ENCODE peak calls at places on chromosomes 16 and 17, in nine cellular contexts. One of them, this sample, is unnamed.

GRCh38 chr17:81701288-81702071 is 1.7 kb upstream of the MRPL12 start:
- DNase-seq in IMR-90: no peak
- DNase-seq in H9: no peak
- DNase-seq in mesenchymal stem cell: peak; percentile 29
- DNase-seq in PC-3: peak; percentile 25
- DNase-seq in endodermal cell: no peak
- DNase-seq in fibroblast of lung: no peak
- DNase-seq in mesendoderm: no peak
- DNase-seq in neural progenitor cell: no peak
- DNase-seq in this sample: no peak

GRCh38 chr17:5198472-5198871 is 6.8 kb upstream of the ZNF594 start:
- DNase-seq in mesendoderm: no peak
- DNase-seq in PC-3: no peak
- DNase-seq in endodermal cell: no peak
- DNase-seq in fibroblast of lung: no peak
- DNase-seq in mesenchymal stem cell: no peak
- DNase-seq in H9: no peak
- DNase-seq in IMR-90: no peak
- DNase-seq in neural progenitor cell: no peak
- DNase-seq in this sample: no peak

GRCh38 chr17:81722184-81723120 is 10.4 kb downstream of the SLC25A10 start:
- DNase-seq in PC-3: peak; percentile 92
- DNase-seq in endodermal cell: peak; percentile 53
- DNase-seq in mesendoderm: no peak
- DNase-seq in neural progenitor cell: no peak
- DNase-seq in fibroblast of lung: no peak
- DNase-seq in H9: no peak
- DNase-seq in IMR-90: no peak
- DNase-seq in mesenchymal stem cell: no peak
- DNase-seq in this sample: no peak

GRCh38 chr16:86299882-86300490 is 210.3 kb upstream of the FOXF1 start:
- DNase-seq in IMR-90: no peak
- DNase-seq in H9: no peak
- DNase-seq in PC-3: no peak
- DNase-seq in mesenchymal stem cell: peak; percentile 43
- DNase-seq in mesendoderm: no peak
- DNase-seq in fibroblast of lung: no peak
- DNase-seq in endodermal cell: no peak
- DNase-seq in neural progenitor cell: peak; percentile 12
- DNase-seq in this sample: no peak

GRCh38 chr17:61593404-61593803 is 2.4 kb upstream of the NACA2 start:
- DNase-seq in PC-3: no peak
- DNase-seq in fibroblast of lung: no peak
- DNase-seq in mesendoderm: no peak
- DNase-seq in mesenchymal stem cell: no peak
- DNase-seq in IMR-90: no peak
- DNase-seq in neural progenitor cell: no peak
- DNase-seq in endodermal cell: no peak
- DNase-seq in H9: no peak
- DNase-seq in this sample: no peak

GRCh38 chr16:58331024-58331707 is 36.3 kb upstream of the PRSS54 start:
- DNase-seq in H9: peak; percentile 83
- DNase-seq in mesenchymal stem cell: no peak
- DNase-seq in IMR-90: no peak
- DNase-seq in fibroblast of lung: peak; percentile 8
- DNase-seq in PC-3: no peak
- DNase-seq in mesendoderm: peak; percentile 67
- DNase-seq in neural progenitor cell: peak; percentile 74
- DNase-seq in endodermal cell: peak; percentile 91
- DNase-seq in this sample: no peak

GRCh38 chr16:24677388-24677787 is 52.1 kb upstream of the TNRC6A start:
- DNase-seq in IMR-90: no peak
- DNase-seq in PC-3: no peak
- DNase-seq in H9: no peak
- DNase-seq in mesenchymal stem cell: no peak
- DNase-seq in endodermal cell: no peak
- DNase-seq in neural progenitor cell: no peak
- DNase-seq in fibroblast of lung: no peak
- DNase-seq in mesendoderm: no peak
- DNase-seq in this sample: no peak

GRCh38 chr16:84323626-84324025 is 28.9 kb downstream of the WFDC1 start:
- DNase-seq in mesendoderm: no peak
- DNase-seq in fibroblast of lung: no peak
- DNase-seq in H9: no peak
- DNase-seq in mesenchymal stem cell: no peak
- DNase-seq in endodermal cell: no peak
- DNase-seq in PC-3: no peak
- DNase-seq in neural progenitor cell: no peak
- DNase-seq in IMR-90: no peak
- DNase-seq in this sample: no peak

GRCh38 chr17:76179496-76180467 is 38.7 kb upstream of the FOXJ1 start:
- DNase-seq in H9: no peak
- DNase-seq in endodermal cell: no peak
- DNase-seq in IMR-90: peak; percentile 50
- DNase-seq in PC-3: peak; percentile 47
- DNase-seq in mesenchymal stem cell: peak; percentile 37
- DNase-seq in fibroblast of lung: no peak
- DNase-seq in mesendoderm: peak; percentile 21
- DNase-seq in neural progenitor cell: no peak
- DNase-seq in this sample: peak; percentile 77

GRCh38 chr16:14180431-14181059 is 109.4 kb downstream of the MRTFB start:
- DNase-seq in H9: peak; percentile 49
- DNase-seq in mesenchymal stem cell: peak; percentile 66
- DNase-seq in endodermal cell: peak; percentile 57
- DNase-seq in fibroblast of lung: no peak
- DNase-seq in mesendoderm: peak; percentile 53
- DNase-seq in neural progenitor cell: peak; percentile 44
- DNase-seq in IMR-90: no peak
- DNase-seq in PC-3: no peak
- DNase-seq in this sample: no peak

GRCh38 chr16:11205754-11206459 is 50.1 kb downstream of the SOCS1 start:
- DNase-seq in fibroblast of lung: peak; percentile 19
- DNase-seq in neural progenitor cell: no peak
- DNase-seq in endodermal cell: no peak
- DNase-seq in mesendoderm: peak; percentile 66
- DNase-seq in IMR-90: peak; percentile 42
- DNase-seq in PC-3: no peak
- DNase-seq in mesenchymal stem cell: peak; percentile 68
- DNase-seq in H9: no peak
- DNase-seq in this sample: no peak

GRCh38 chr17:7046127-7046724 is 2.3 kb upstream of the SLC16A11 start:
- DNase-seq in IMR-90: no peak
- DNase-seq in mesendoderm: peak; percentile 78
- DNase-seq in neural progenitor cell: peak; percentile 54
- DNase-seq in H9: peak; percentile 81
- DNase-seq in PC-3: peak; percentile 86
- DNase-seq in mesenchymal stem cell: peak; percentile 63
- DNase-seq in fibroblast of lung: no peak
- DNase-seq in endodermal cell: peak; percentile 93
- DNase-seq in this sample: no peak

GRCh38 chr17:45087496-45087975 is 26.4 kb downstream of the NMT1 start:
- DNase-seq in neural progenitor cell: no peak
- DNase-seq in fibroblast of lung: peak; percentile 59
- DNase-seq in IMR-90: peak; percentile 62
- DNase-seq in mesendoderm: no peak
- DNase-seq in H9: no peak
- DNase-seq in PC-3: no peak
- DNase-seq in endodermal cell: no peak
- DNase-seq in mesenchymal stem cell: no peak
- DNase-seq in this sample: no peak

GRCh38 chr17:45086865-45087495 is 25.9 kb downstream of the NMT1 start:
- DNase-seq in endodermal cell: no peak
- DNase-seq in PC-3: no peak
- DNase-seq in IMR-90: no peak
- DNase-seq in fibroblast of lung: no peak
- DNase-seq in mesenchymal stem cell: no peak
- DNase-seq in mesendoderm: no peak
- DNase-seq in H9: no peak
- DNase-seq in neural progenitor cell: no peak
- DNase-seq in this sample: no peak

GRCh38 chr17:45088741-45089140 is 27.6 kb downstream of the NMT1 start:
- DNase-seq in IMR-90: no peak
- DNase-seq in PC-3: no peak
- DNase-seq in fibroblast of lung: no peak
- DNase-seq in endodermal cell: no peak
- DNase-seq in mesendoderm: no peak
- DNase-seq in H9: no peak
- DNase-seq in mesenchymal stem cell: no peak
- DNase-seq in neural progenitor cell: no peak
- DNase-seq in this sample: no peak

GRCh38 chr17:45086346-45086745 is 25.2 kb downstream of the NMT1 start:
- DNase-seq in H9: no peak
- DNase-seq in endodermal cell: no peak
- DNase-seq in fibroblast of lung: no peak
- DNase-seq in PC-3: no peak
- DNase-seq in mesendoderm: no peak
- DNase-seq in IMR-90: no peak
- DNase-seq in neural progenitor cell: no peak
- DNase-seq in mesenchymal stem cell: no peak
- DNase-seq in this sample: no peak

GRCh38 chr17:45087978-45088377 is 26.9 kb downstream of the NMT1 start:
- DNase-seq in IMR-90: no peak
- DNase-seq in neural progenitor cell: no peak
- DNase-seq in fibroblast of lung: no peak
- DNase-seq in mesenchymal stem cell: no peak
- DNase-seq in endodermal cell: no peak
- DNase-seq in PC-3: no peak
- DNase-seq in H9: no peak
- DNase-seq in mesendoderm: no peak
- DNase-seq in this sample: no peak
- H3K9ac ChIP-seq in IMR-90: no peak overlapping the region
- H3K9ac ChIP-seq in neural progenitor cell: no peak overlapping the region
- H3K9ac ChIP-seq in fibroblast of lung: no peak overlapping the region
- H3K9ac ChIP-seq in mesenchymal stem cell: peak overlapping the region; percentile 53
- H3K9ac ChIP-seq in endodermal cell: no peak overlapping the region
- H3K9ac ChIP-seq in PC-3: no peak overlapping the region
- H3K9ac ChIP-seq in H9: no peak overlapping the region
- H3K9ac ChIP-seq in mesendoderm: no peak overlapping the region
- H3K9ac ChIP-seq in this sample: no peak overlapping the region

GRCh38 chr17:48612456-48612853 is 1.6 kb upstream of the HOXB7 start:
- DNase-seq in neural progenitor cell: no peak
- DNase-seq in mesenchymal stem cell: peak; percentile 74
- DNase-seq in fibroblast of lung: no peak
- DNase-seq in H9: no peak
- DNase-seq in IMR-90: peak; percentile 54
- DNase-seq in PC-3: no peak
- DNase-seq in endodermal cell: no peak
- DNase-seq in mesendoderm: no peak
- DNase-seq in this sample: no peak
- H3K9ac ChIP-seq in neural progenitor cell: no peak overlapping the region
- H3K9ac ChIP-seq in mesenchymal stem cell: peak overlapping the region; percentile 98
- H3K9ac ChIP-seq in fibroblast of lung: no peak overlapping the region
- H3K9ac ChIP-seq in H9: no peak overlapping the region
- H3K9ac ChIP-seq in IMR-90: peak overlapping the region; percentile 96
- H3K9ac ChIP-seq in PC-3: no peak overlapping the region
- H3K9ac ChIP-seq in endodermal cell: no peak overlapping the region
- H3K9ac ChIP-seq in mesendoderm: no peak overlapping the region
- H3K9ac ChIP-seq in this sample: no peak overlapping the region

GRCh38 chr17:68197997-68198930 is 49.6 kb upstream of the AMZ2 start:
- DNase-seq in endodermal cell: peak; percentile 86
- DNase-seq in neural progenitor cell: peak; percentile 16
- DNase-seq in mesendoderm: peak; percentile 47
- DNase-seq in IMR-90: no peak
- DNase-seq in H9: peak; percentile 74
- DNase-seq in PC-3: peak; percentile 79
- DNase-seq in mesenchymal stem cell: no peak
- DNase-seq in fibroblast of lung: no peak
- DNase-seq in this sample: no peak

GRCh38 chr17:68198931-68199836 is 48.7 kb upstream of the AMZ2 start:
- DNase-seq in PC-3: peak; percentile 19
- DNase-seq in endodermal cell: peak; percentile 85
- DNase-seq in mesenchymal stem cell: no peak
- DNase-seq in H9: peak; percentile 74
- DNase-seq in fibroblast of lung: no peak
- DNase-seq in IMR-90: no peak
- DNase-seq in neural progenitor cell: peak; percentile 53
- DNase-seq in mesendoderm: peak; percentile 42
- DNase-seq in this sample: no peak

GRCh38 chr17:68200689-68201424 is 47.0 kb upstream of the AMZ2 start:
- DNase-seq in neural progenitor cell: peak; percentile 91
- DNase-seq in IMR-90: peak; percentile 62
- DNase-seq in mesenchymal stem cell: peak; percentile 71
- DNase-seq in H9: peak; percentile 97
- DNase-seq in mesendoderm: peak; percentile 87
- DNase-seq in fibroblast of lung: peak; percentile 57
- DNase-seq in endodermal cell: peak; percentile 99
- DNase-seq in PC-3: peak; percentile 83
- DNase-seq in this sample: peak; percentile 83

GRCh38 chr17:68201425-68201785 is 46.4 kb upstream of the AMZ2 start:
- DNase-seq in H9: no peak
- DNase-seq in IMR-90: no peak
- DNase-seq in PC-3: no peak
- DNase-seq in endodermal cell: no peak
- DNase-seq in neural progenitor cell: no peak
- DNase-seq in fibroblast of lung: no peak
- DNase-seq in mesenchymal stem cell: no peak
- DNase-seq in mesendoderm: no peak
- DNase-seq in this sample: no peak

DNA sequence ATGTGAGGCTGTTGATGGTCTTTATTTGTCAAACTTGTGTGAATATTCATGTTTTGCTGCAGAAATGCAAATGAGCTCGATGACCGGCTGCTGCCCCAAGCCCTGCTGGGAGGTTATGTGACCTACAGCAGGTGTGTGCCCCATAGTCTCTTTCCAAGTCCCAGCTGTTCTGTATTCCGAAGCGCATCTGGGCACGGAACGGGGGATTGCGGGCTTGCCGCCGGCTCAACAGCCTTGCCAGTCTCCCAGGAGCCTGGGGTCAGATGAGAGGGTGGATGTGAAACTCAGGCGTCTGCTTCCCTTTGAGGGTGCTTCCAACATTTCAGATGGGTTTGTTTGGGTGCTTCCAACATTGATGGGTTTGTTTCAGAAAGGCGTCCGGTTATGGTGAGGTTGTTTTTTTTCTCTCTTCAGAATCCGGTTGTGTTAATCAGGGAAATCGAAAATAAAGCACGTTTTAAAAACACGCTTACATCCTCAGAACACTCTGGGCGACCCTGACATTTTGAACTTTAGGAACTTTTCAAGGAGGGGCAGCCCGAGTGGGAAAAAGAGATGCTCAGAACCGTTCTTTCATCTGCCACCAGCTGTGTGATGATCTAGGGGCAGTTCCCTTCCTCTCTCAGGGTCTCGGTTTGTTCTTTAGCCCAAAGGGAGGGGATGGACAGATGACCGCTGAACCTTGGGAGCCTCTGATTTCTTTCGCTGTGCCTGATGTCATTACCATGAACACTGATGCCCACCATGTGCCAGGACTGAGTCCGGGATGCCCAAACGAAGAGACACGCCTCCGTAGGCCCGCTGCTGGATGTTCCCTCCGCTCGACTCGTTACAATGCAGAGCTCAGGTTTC is 47.8 kb upstream of the AMZ2 start:
- DNase-seq in endodermal cell: no peak
- DNase-seq in mesendoderm: peak; percentile 3
- DNase-seq in IMR-90: no peak
- DNase-seq in PC-3: no peak
- DNase-seq in mesenchymal stem cell: peak; percentile 33
- DNase-seq in neural progenitor cell: peak; percentile 21
- DNase-seq in H9: no peak
- DNase-seq in fibroblast of lung: no peak
- DNase-seq in this sample: no peak
- H3K9ac ChIP-seq in endodermal cell: no peak overlapping the region
- H3K9ac ChIP-seq in mesendoderm: no peak overlapping the region
- H3K9ac ChIP-seq in IMR-90: no peak overlapping the region
- H3K9ac ChIP-seq in PC-3: no peak overlapping the region
- H3K9ac ChIP-seq in mesenchymal stem cell: no peak overlapping the region
- H3K9ac ChIP-seq in neural progenitor cell: no peak overlapping the region
- H3K9ac ChIP-seq in H9: no peak overlapping the region
- H3K9ac ChIP-seq in fibroblast of lung: no peak overlapping the region
- H3K9ac ChIP-seq in this sample: peak overlapping the region; percentile 46

GRCh38 chr16:25679468-25680010 is 12.2 kb upstream of the HS3ST4 start:
- DNase-seq in H9: no peak
- DNase-seq in IMR-90: no peak
- DNase-seq in PC-3: no peak
- DNase-seq in mesendoderm: peak; percentile 83
- DNase-seq in mesenchymal stem cell: no peak
- DNase-seq in endodermal cell: no peak
- DNase-seq in fibroblast of lung: no peak
- DNase-seq in neural progenitor cell: no peak
- DNase-seq in this sample: no peak
- H3K9ac ChIP-seq in H9: no peak overlapping the region
- H3K9ac ChIP-seq in IMR-90: no peak overlapping the region
- H3K9ac ChIP-seq in PC-3: no peak overlapping the region
- H3K9ac ChIP-seq in mesendoderm: no peak overlapping the region
- H3K9ac ChIP-seq in mesenchymal stem cell: no peak overlapping the region
- H3K9ac ChIP-seq in endodermal cell: no peak overlapping the region
- H3K9ac ChIP-seq in fibroblast of lung: no peak overlapping the region
- H3K9ac ChIP-seq in neural progenitor cell: no peak overlapping the region
- H3K9ac ChIP-seq in this sample: no peak overlapping the region

This sample was measured in DND-41.